ENCODE peak calls at places on chromosome 17, in four cellular contexts. H is nephron progenitor cell, R is cardiac muscle cell, T is HCT116. J is an unnamed sample.

GRCh38 chr17:27207073-27207511 is 86.8 kb upstream of the WSB1 start:
- DNase-seq in H (no peak), R (peak), T (peak), J (no peak)

GRCh38 chr17:13415877-13416416 is 185.8 kb downstream of the HS3ST3A1 start:
- DNase-seq in H (no peak), R (peak), T (peak), J (peak)

GRCh38 chr17:47891545-47892088 is 4.4 kb upstream of the SP2 start:
- DNase-seq in H (no peak), R (no peak), T (no peak), J (no peak)

GRCh38 chr17:77527394-77527793 is 386.6 kb downstream of the SEC14L1 start:
- DNase-seq in H (no peak), R (no peak), T (no peak), J (no peak)

GRCh38 chr17:67111808-67112207 is 67.5 kb downstream of the CACNG1 start:
- DNase-seq in H (no peak), R (no peak), T (no peak), J (no peak)

GRCh38 chr17:68378202-68379149 is 78.8 kb downstream of the WIPI1 start:
- DNase-seq in H (peak), R (peak), T (peak), J (peak)

GRCh38 chr17:76176701-76177574 is 35.9 kb upstream of the FOXJ1 start:
- DNase-seq in H (no peak), R (no peak), T (no peak), J (no peak)

GRCh38 chr17:8055851-8056231 is 17.0 kb downstream of the ALOX15B start:
- DNase-seq in H (no peak), R (peak), T (no peak), J (no peak)

GRCh38 chr17:19713901-19714361 is 2.5 kb downstream of the SLC47A2 start:
- DNase-seq in H (no peak), R (no peak), T (no peak), J (no peak)

GRCh38 chr17:12866244-12866643 is 76.9 kb downstream of the ARHGAP44 start:
- DNase-seq in H (no peak), R (no peak), T (no peak), J (no peak)

GRCh38 chr17:488993-489757 is 136.6 kb upstream of the RPH3AL start:
- DNase-seq in H (peak), R (peak), T (peak), J (no peak)

GRCh38 chr17:29014716-29015115 is 8.9 kb upstream of the SEZ6 start:
- DNase-seq in H (no peak), R (no peak), T (no peak), J (no peak)

GRCh38 chr17:73640691-73641090 is 3.6 kb downstream of the SDK2 start:
- DNase-seq in H (no peak), R (no peak), T (no peak), J (no peak)

GRCh38 chr17:81523139-81524062 is 4.8 kb upstream of the FSCN2 start:
- DNase-seq in H (peak), R (peak), T (no peak), J (peak)
- TF ChIP-seq CTCF in H (peak), R (peak), T (no peak), J (no peak)

DNA sequence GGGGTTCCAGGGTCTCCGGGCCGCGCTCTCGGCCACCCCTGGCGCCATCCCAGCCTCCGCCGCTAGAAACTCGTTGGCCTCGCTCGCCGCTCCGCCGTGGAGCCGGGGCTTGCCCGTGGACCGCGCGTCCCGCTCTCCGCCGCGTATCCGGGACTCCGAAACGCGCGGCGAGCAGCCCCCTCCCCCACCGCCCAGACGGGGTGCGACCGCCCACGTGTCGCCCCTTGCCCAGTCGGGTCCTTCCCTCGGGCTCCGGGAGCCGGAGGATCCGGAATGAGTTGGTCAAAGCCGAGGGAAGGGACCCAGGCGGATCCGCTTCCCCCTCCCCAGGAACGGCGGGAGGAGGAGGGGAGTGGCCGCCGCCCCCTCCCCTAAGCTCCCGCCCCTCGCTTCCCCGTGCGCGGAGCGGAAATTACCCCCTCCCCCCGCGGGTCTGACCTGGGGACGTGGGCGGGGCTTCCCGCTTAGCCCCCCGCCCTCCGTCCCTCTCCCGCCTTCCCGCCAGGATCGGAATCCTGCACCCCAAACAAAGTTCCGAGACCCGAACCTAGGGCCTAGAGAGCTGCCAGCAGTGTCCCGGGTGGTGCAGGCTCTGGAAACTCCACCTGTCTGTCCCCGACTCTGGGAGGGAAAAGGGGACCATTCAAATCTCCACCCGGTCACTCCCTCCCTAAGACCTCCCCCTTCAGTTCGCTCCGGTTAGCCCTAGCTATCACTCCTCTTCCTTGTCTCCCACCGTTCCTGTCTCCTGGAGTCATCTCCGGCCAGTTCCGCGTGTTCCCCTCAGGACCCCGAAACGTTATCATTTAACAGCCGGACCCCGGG is 1.1 kb upstream of the IGF2BP1 start:
- DNase-seq in H (peak), R (no peak), T (no peak), J (peak)
- TF ChIP-seq CTCF in H (no peak), R (no peak), T (no peak), J (no peak)

DNA sequence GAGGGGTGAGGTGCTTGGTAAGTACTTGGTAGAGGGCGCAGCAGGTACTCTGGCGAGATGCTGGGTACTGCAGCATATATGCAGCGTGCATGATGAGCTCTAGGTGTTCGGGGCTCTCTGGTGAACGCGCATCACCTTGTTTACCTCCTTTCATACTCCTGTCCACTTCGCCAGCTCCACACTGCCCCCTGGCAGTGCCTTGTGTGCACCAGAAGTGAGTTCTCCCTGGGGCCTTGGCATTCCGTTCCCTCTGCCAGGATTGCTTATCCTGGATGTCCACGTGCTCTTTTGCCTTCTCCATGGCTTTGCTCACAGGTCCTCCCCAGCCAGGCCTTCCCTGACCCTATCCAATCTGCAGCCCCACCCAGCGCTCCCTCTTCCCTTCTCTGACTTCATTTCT is 154.2 kb downstream of the MRM1 start:
- DNase-seq in H (no peak), R (peak), T (peak), J (peak)
- TF ChIP-seq CTCF in H (peak), R (peak), T (peak), J (no peak)

DNA sequence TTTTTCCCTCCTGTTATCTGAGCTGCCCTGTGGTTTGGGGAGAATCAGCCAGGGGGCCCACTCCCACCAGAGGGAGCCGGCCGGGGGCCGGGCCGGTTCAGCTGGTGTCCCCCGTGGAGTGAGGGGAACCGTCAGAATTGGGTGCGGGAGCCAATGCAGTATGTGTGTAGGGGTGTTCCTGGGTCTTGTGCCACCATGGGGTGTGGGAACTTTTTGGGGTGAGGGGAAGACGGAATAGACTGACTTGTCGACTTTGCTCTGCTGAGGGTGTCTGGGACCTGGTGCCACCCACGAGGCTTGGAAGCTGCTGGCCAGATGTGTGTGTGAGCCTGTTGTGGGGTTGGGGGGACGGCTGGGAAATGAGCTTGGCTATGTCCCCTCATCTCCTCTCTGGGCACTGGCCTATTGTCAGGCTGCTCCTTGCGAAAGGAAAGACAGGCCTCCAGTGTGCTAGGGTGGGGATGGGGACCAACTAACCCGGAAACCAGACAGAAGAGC is 9.9 kb downstream of the RARA start:
- DNase-seq in H (no peak), R (no peak), T (no peak), J (no peak)
- TF ChIP-seq CTCF in H (no peak), R (peak), T (peak), J (no peak)

GRCh38 chr17:58539703-58540102 is 25.3 kb upstream of the MTMR4 start:
- DNase-seq in H (no peak), R (no peak), T (no peak), J (no peak)

GRCh38 chr17:58537266-58537665 is 22.8 kb upstream of the MTMR4 start:
- DNase-seq in H (no peak), R (no peak), T (no peak), J (no peak)

GRCh38 chr17:58538801-58539410 is 24.5 kb upstream of the MTMR4 start:
- DNase-seq in H (no peak), R (peak), T (no peak), J (no peak)

GRCh38 chr17:58536541-58536940 is 22.1 kb upstream of the MTMR4 start:
- DNase-seq in H (no peak), R (no peak), T (no peak), J (no peak)

DNA sequence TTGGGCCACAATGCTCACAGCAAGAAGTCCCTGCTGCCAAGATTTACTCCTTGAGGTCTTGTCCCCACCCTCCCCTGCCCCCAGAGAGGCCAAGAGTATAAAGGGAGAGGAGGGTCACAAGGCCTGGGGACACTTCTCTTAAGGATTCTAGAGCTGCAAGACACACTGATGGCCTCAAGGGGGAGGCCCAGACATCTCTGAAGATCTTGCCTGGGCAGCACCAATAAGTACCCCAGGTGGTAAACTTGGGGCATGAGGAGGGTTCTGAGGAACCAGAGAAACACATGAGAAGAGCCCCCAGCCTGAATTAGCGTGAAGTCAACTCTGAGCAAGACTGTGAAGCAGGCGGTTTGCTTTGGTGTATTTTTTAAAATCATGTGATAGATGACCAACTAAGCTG is 26.8 kb upstream of the MTMR4 start:
- DNase-seq in H (no peak), R (no peak), T (peak), J (no peak)
- TF ChIP-seq CTCF in H (peak), R (peak), T (peak), J (peak)

DNA sequence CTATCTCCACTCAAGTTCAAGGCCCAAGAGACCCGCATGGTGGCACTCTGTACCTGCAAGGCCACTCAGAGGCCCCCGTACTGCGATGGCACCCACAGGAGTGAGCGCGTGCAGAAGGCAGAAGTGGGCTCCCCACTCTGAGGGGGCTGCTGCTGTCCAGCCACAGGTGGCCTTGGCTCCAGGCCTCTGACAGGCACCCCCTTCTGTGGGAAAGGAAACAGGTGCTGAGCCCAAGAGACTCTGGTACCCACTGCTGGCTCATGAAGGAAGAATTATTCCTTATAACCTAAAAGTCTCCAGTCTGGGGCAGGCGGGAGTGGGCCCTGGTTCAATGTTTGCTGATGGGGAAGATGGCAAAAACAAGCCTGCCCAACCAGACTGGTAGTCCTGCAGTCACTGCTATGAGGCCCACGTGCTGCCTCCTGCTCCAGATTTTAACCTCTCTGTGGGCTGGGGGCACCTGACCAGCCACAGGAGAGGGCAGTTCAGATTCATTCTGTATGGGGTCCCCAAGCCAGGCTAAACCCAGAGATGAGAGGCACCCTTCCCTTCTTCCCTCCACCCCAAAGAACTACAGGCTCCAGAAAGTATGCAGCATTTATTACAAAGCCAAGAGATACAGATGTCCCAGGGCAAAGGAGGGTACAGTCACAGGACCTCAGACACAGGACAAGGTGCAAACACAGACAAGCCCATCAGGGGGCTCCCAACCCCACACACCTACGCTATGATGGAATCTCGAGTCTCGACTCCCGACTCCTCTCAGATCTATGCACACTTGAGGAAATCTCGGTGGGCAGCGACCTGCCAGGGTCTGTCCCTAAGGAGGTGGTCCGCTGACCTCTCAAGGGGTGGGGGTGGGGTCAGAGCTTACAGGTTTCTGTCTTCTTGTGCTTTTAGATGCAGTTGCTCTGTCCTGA is 3.4 kb downstream of the CISD3 start:
- DNase-seq in H (no peak), R (no peak), T (peak), J (no peak)
- TF ChIP-seq CTCF in H (peak), R (peak), T (peak), J (no peak)

J was measured in testis.